ENCODE peak calls at places on chromosomes 6 and 20, in five cellular contexts. J is sigmoid colon, N is kidney, Z is psoas muscle, Y is K562. B is an unnamed sample.

GRCh38 chr20:44746367-44747165 is 901 bp downstream of the KCNK15 start:
- DNase-seq in N (peak), J (no peak), Z (no peak), Y (no peak), B (no peak)

GRCh38 chr20:21384308-21384892 is 12.9 kb downstream of the NKX2-4 start:
- DNase-seq in Z (no peak), J (no peak), N (no peak), Y (no peak), B (no peak)

GRCh38 chr6:41636803-41637178 is 1.5 kb upstream of the MDFI start:
- DNase-seq in Z (no peak), J (peak), N (peak), Y (no peak), B (no peak)

GRCh38 chr6:101403566-101403965 is 10.1 kb downstream of the GRIK2 start:
- DNase-seq in J (no peak), Y (no peak), Z (no peak), N (no peak), B (no peak)

GRCh38 chr6:33298773-33299236 is at the start of gene RGL2:
- DNase-seq in Z (peak), Y (peak), J (peak), N (peak), B (peak)

GRCh38 chr6:69155467-69155866 is 520.4 kb downstream of the ADGRB3 start:
- DNase-seq in Z (no peak), N (no peak), J (no peak), Y (no peak), B (no peak)

GRCh38 chr6:124881898-124882579 is 80.2 kb upstream of the RNF217 start:
- DNase-seq in Y (no peak), Z (no peak), J (no peak), N (no peak), B (no peak)

GRCh38 chr6:116492331-116493067 is 18.9 kb upstream of the CALHM5 start:
- DNase-seq in Y (peak), J (no peak), N (no peak), Z (no peak), B (no peak)

GRCh38 chr6:90082847-90083246 is 188.6 kb downstream of the GJA10 start:
- DNase-seq in Z (no peak), Y (no peak), J (no peak), N (no peak), B (no peak)
- TF ChIP-seq CTCF in Z (no peak), Y (no peak), J (no peak), N (no peak), B (no peak)

GRCh38 chr6:73579389-73579788 is 58.6 kb upstream of the EEF1A1 start:
- DNase-seq in J (no peak), Z (peak), N (no peak), Y (no peak), B (no peak)
- H3K4me3 ChIP-seq in J (no peak), Z (no peak), N (no peak), Y (no peak), B (no peak)

GRCh38 chr6:163757506-163757905 is 343.0 kb downstream of the QKI start:
- DNase-seq in Y (no peak), J (no peak), N (no peak), Z (no peak), B (no peak)
- TF ChIP-seq CTCF in Y (no peak), J (no peak), N (no peak), Z (no peak), B (no peak)

DNA sequence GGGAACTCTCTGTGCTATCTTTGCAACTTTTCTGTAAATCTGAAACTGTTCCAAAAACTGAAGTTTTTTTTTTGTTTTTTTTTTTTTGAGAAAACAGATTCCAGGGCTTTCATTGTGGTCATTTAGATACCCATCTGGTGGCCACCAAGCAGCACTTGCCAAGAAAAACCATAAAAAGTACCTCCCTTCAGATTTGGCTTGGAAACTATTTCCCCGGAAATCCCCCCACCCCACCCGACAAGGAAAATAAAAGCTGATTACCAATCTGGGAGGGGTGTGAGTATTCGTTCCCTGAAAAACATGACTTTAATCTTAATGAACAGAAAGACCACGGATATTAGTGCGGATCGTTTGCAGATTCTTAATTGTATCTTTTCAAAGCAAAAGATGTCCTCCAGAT is 1.9 kb downstream of the NFATC2 start:
- DNase-seq in N (no peak), Y (no peak), Z (no peak), J (no peak), B (no peak)
- H3K4me3 ChIP-seq in N (no peak), Y (peak), Z (peak), J (no peak), B (peak)

GRCh38 chr6:8481727-8482126 is 46.4 kb upstream of the SLC35B3 start:
- DNase-seq in N (no peak), J (no peak), Y (peak), Z (no peak), B (no peak)
- TF ChIP-seq CTCF in N (no peak), J (no peak), Y (no peak), Z (no peak), B (no peak)